ENCODE peak calls at places on chromosomes 5 and 9, in eight cellular contexts. T is NCI-H1417; Q is central memory CD4-positive, alpha-beta T cell; Y is stimulated activated CD4-positive, alpha-beta T cell treated with anti-CD3 and anti-CD28 coated beads, Interleukin-1b, Interleukin-23, amount 100 ng/mL, for 24 hours; N is neural crest cell; K is T-cell; O is CD8-positive, alpha-beta T cell; J is head of caudate nucleus. F is an unnamed sample.

GRCh38 chr9:125089331-125089730 is 54.0 kb downstream of the SCAI start:
- DNase-seq in J (no peak), Y (no peak), O (no peak), K (no peak), N (no peak), Q (no peak), T (no peak), F (no peak)

GRCh38 chr9:841371-842209 is at the start of gene DMRT1:
- DNase-seq in Y (no peak), O (no peak), K (no peak), N (no peak), Q (no peak), J (no peak), T (no peak), F (peak; percentile 79)

GRCh38 chr9:95102001-95102433 is 215.5 kb downstream of the FANCC start:
- DNase-seq in T (peak; percentile 20), N (no peak), Q (no peak), O (no peak), Y (no peak), J (peak; percentile 80), K (no peak), F (no peak)

GRCh38 chr5:93208156-93208895 is 372.7 kb downstream of the NR2F1-AS1 start:
- DNase-seq in N (no peak), T (no peak), Q (no peak), J (no peak), K (no peak), Y (no peak), O (no peak), F (no peak)

GRCh38 chr9:108709922-108710321 is 145.9 kb downstream of the ACTL7B start:
- DNase-seq in Q (no peak), O (no peak), T (no peak), Y (no peak), K (no peak), J (no peak), N (no peak), F (no peak)

GRCh38 chr5:113608113-113608551 is 94.6 kb downstream of the YTHDC2 start:
- DNase-seq in N (no peak), J (no peak), Q (no peak), K (no peak), O (no peak), Y (no peak), T (no peak), F (no peak)

GRCh38 chr5:128498844-128499455 is 39.1 kb downstream of the FBN2 start:
- DNase-seq in O (no peak), K (no peak), Q (no peak), T (peak; percentile 70), Y (no peak), N (no peak), J (no peak), F (no peak)

GRCh38 chr5:10599828-10600227 is 36.0 kb downstream of the ANKRD33B start:
- DNase-seq in K (no peak), Q (no peak), J (no peak), O (no peak), T (no peak), N (no peak), Y (no peak), F (no peak)

GRCh38 chr9:131744171-131744714 is 4.4 kb upstream of the RAPGEF1 start:
- DNase-seq in Q (peak; percentile 47), N (no peak), T (no peak), O (peak; percentile 55), J (peak; percentile 26), K (peak; percentile 53), Y (no peak), F (no peak)

GRCh38 chr9:35743880-35744518 is 5.0 kb downstream of the GBA2 start:
- DNase-seq in Y (no peak), T (no peak), N (no peak), Q (no peak), K (no peak), O (no peak), J (no peak), F (no peak)

GRCh38 chr5:143642791-143643190 is 169.2 kb upstream of the HMHB1 start:
- DNase-seq in K (no peak), T (no peak), N (no peak), Q (no peak), J (no peak), O (no peak), Y (no peak), F (no peak)

GRCh38 chr9:1100945-1101344 is 50.8 kb downstream of the DMRT2 start:
- DNase-seq in O (no peak), Y (no peak), T (peak; percentile 2), K (no peak), J (peak; percentile 46), N (peak; percentile 28), Q (no peak), F (peak; percentile 41)

GRCh38 chr9:114488398-114489129 is 16.7 kb downstream of the WHRN start:
- DNase-seq in K (no peak), Q (no peak), Y (no peak), O (no peak), N (no peak), J (no peak), T (no peak), F (no peak)

F was measured in left lung.